ENCODE peak calls at places on chromosomes 2 and 18, in seven cellular contexts. U is WTC11, H is H1, L is HCT116, I is K562, O is HepG2, G is GM12878. M is an unnamed sample.

GRCh38 chr2:196566969-196567666 is 72.4 kb upstream of the CCDC150 start:
- DNase-seq in I (no peak), H (no peak), L (no peak), G (no peak), U (no peak), O (no peak), M (no peak)

GRCh38 chr2:196468394-196468793 is 171.1 kb upstream of the CCDC150 start:
- DNase-seq in I (peak), O (no peak), L (peak), H (no peak), U (no peak), G (no peak), M (no peak)

GRCh38 chr2:9057939-9058761 is 54.7 kb upstream of the MBOAT2 start:
- DNase-seq in G (no peak), U (no peak), H (no peak), L (peak), O (no peak), I (peak), M (no peak)

GRCh38 chr18:457120-457519 is 43.4 kb downstream of the COLEC12 start:
- DNase-seq in L (no peak), G (no peak), H (no peak), I (no peak), O (no peak), U (no peak), M (peak)

GRCh38 chr18:58547864-58548263 is 81.0 kb downstream of the ALPK2 start:
- DNase-seq in L (no peak), U (no peak), G (no peak), H (no peak), O (no peak), I (no peak), M (no peak)

GRCh38 chr18:3008546-3008945 is 4.4 kb downstream of the LPIN2 start:
- DNase-seq in O (no peak), U (no peak), H (no peak), I (no peak), G (no peak), L (no peak), M (no peak)

GRCh38 chr2:38592951-38593350 is 9.8 kb downstream of the HNRNPLL start:
- DNase-seq in U (no peak), L (no peak), I (no peak), O (no peak), H (no peak), G (no peak), M (no peak)

GRCh38 chr2:234670052-234670451 is 173.2 kb upstream of the ARL4C start:
- DNase-seq in G (no peak), U (no peak), O (no peak), L (no peak), H (no peak), I (no peak), M (no peak)

GRCh38 chr2:235554936-235555335 is 61.1 kb downstream of the AGAP1 start:
- DNase-seq in U (no peak), G (no peak), L (no peak), O (no peak), I (no peak), H (no peak), M (no peak)

GRCh38 chr2:190835303-190835930 is 45.2 kb upstream of the GLS start:
- DNase-seq in H (no peak), G (no peak), I (no peak), O (no peak), U (no peak), L (no peak), M (no peak)

GRCh38 chr18:7038330-7038846 is 79.2 kb downstream of the LAMA1 start:
- DNase-seq in H (peak), G (no peak), O (peak), I (peak), L (no peak), U (peak), M (peak)

GRCh38 chr2:69995511-69995910 is 34.1 kb upstream of the ASPRV1 start:
- DNase-seq in L (no peak), I (no peak), H (no peak), O (no peak), U (no peak), G (no peak), M (no peak)

GRCh38 chr2:112542974-112543760 is 902 bp downstream of the POLR1B start:
- DNase-seq in I (peak), L (peak), H (no peak), U (no peak), O (peak), G (no peak), M (peak)

GRCh38 chr2:180029575-180029974 is 22.5 kb upstream of the CWC22 start:
- DNase-seq in O (no peak), U (no peak), I (no peak), L (no peak), G (no peak), H (no peak), M (no peak)

GRCh38 chr2:173249661-173250641 is 104.7 kb upstream of the CDCA7 start:
- DNase-seq in I (no peak), U (no peak), O (no peak), L (no peak), H (no peak), G (no peak), M (no peak)

GRCh38 chr18:60377778-60378469 is 5.3 kb upstream of the MC4R start:
- DNase-seq in G (no peak), L (no peak), U (no peak), I (no peak), H (no peak), O (no peak), M (no peak)

GRCh38 chr2:8626572-8626971 is 55.3 kb upstream of the ID2 start:
- DNase-seq in O (no peak), I (no peak), G (no peak), L (no peak), H (no peak), U (no peak), M (no peak)

GRCh38 chr2:61179701-61180639 is 18.0 kb downstream of the C2orf74 start:
- DNase-seq in O (no peak), H (no peak), I (peak), L (no peak), G (no peak), U (no peak), M (no peak)

GRCh38 chr18:63309422-63309821 is 10.1 kb downstream of the BCL2 start:
- DNase-seq in H (no peak), O (no peak), U (no peak), I (no peak), L (no peak), G (no peak), M (no peak)

GRCh38 chr2:177549171-177549570 is 156.6 kb downstream of the AGPS start:
- DNase-seq in G (no peak), I (no peak), U (no peak), O (no peak), L (no peak), H (no peak), M (no peak)

GRCh38 chr2:219386532-219387280 is 1.0 kb downstream of the DNPEP start:
- DNase-seq in I (no peak), G (no peak), H (no peak), L (no peak), O (no peak), U (peak), M (no peak)

GRCh38 chr2:67918471-67918870 is 144.3 kb downstream of the C1D start:
- DNase-seq in H (no peak), I (no peak), U (no peak), O (no peak), L (no peak), G (no peak), M (no peak)

GRCh38 chr18:1147616-1148184 is 243.0 kb downstream of the ADCYAP1 start:
- DNase-seq in G (no peak), L (no peak), U (peak), I (no peak), O (no peak), H (no peak), M (no peak)

GRCh38 chr2:232838406-232838874 is 31.6 kb upstream of the SNORC start:
- DNase-seq in O (peak), I (peak), H (no peak), G (peak), L (no peak), U (no peak), M (no peak)

GRCh38 chr2:235088608-235089020 is 136.8 kb downstream of the SH3BP4 start:
- DNase-seq in U (no peak), L (no peak), O (peak), I (no peak), H (no peak), G (no peak), M (no peak)

GRCh38 chr2:129821445-129821844 is 158.0 kb upstream of the RAB6C start:
- DNase-seq in H (no peak), I (no peak), L (no peak), U (no peak), O (no peak), G (no peak), M (no peak)

GRCh38 chr2:231709636-231709980 is 1.3 kb downstream of the PTMA start:
- DNase-seq in L (no peak), H (no peak), G (no peak), U (no peak), I (peak), O (no peak), M (no peak)

GRCh38 chr2:150909613-150910012 is 352.1 kb downstream of the RBM43 start:
- DNase-seq in H (no peak), U (no peak), O (no peak), G (no peak), L (no peak), I (no peak), M (no peak)

GRCh38 chr2:85909005-85909404 is 20.2 kb upstream of the ST3GAL5 start:
- DNase-seq in I (no peak), U (no peak), L (no peak), O (no peak), H (no peak), G (no peak), M (no peak)

GRCh38 chr2:187541086-187542085 is 12.8 kb downstream of the TFPI start:
- DNase-seq in O (peak), H (no peak), U (no peak), I (no peak), L (peak), G (no peak), M (no peak)

GRCh38 chr2:175107146-175107545 is 60.9 kb downstream of the ATF2 start:
- DNase-seq in L (no peak), G (no peak), I (no peak), H (no peak), O (no peak), U (no peak), M (no peak)

GRCh38 chr2:54632733-54633692 is 90.4 kb upstream of the EML6 start:
- DNase-seq in L (no peak), G (no peak), U (no peak), O (no peak), H (no peak), I (no peak), M (no peak)

GRCh38 chr2:224885836-224886547 is 156.3 kb downstream of the DOCK10 start:
- DNase-seq in I (no peak), U (no peak), G (peak), L (no peak), H (no peak), O (no peak), M (no peak)

GRCh38 chr18:48785686-48786470 is 164.9 kb downstream of the SMAD7 start:
- DNase-seq in O (no peak), G (no peak), U (no peak), I (no peak), H (no peak), L (no peak), M (no peak)

GRCh38 chr2:32446362-32446761 is 89.5 kb downstream of the BIRC6 start:
- DNase-seq in U (no peak), L (no peak), I (no peak), H (no peak), O (no peak), G (no peak), M (no peak)
- TF ChIP-seq SP1 in U (no peak), L (no peak), I (no peak), H (no peak), O (no peak), G (no peak), M (no peak)

DNA sequence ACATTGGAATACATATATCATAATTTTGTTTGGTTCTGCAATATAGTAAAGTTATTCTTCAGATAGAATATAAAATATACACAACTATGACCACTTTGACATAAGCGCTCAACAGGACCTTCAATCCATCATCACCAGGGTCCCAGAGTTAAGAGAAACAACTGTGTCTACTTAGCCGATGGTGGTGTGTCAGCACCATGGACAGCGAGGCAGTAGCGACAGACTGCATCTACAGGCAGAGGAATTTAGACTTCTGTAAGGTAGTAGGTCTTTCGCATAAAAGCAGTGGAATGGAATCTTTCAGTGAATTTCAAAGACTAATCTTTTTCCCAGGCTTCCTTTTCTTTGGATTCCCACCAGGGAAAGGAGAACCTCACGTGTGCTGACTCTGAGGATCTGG is 20.5 kb upstream of the LRPPRC start:
- DNase-seq in H (peak), O (peak), G (no peak), U (peak), I (peak), L (no peak), M (peak)
- TF ChIP-seq SP1 in H (no peak), O (no peak), G (no peak), U (peak), I (no peak), L (no peak), M (no peak)

DNA sequence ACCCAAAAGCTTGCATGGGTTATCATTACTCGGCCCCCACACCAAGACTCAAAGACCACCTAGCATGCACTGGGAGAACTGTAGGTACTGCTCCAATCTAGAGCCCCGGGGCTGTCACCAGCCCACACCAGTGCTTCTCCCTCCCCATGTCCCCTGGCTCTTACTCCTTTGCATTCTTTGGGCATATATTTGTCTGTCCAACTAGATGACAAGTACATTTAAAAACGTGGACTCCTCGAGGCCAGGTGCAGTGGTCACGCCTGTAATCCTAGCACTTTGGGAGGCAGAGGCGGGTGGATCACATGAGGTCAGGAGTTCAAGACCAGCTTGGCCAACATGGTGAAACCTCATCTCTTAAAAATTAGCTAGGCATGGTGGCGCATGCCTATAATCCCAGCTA is 7.8 kb downstream of the AFG3L2 start:
- DNase-seq in U (no peak), L (no peak), H (no peak), O (no peak), I (no peak), G (no peak), M (no peak)
- TF ChIP-seq SP1 in U (no peak), L (no peak), H (no peak), O (no peak), I (no peak), G (no peak), M (no peak)

GRCh38 chr2:212392544-212392943 is 146.1 kb downstream of the ERBB4 start:
- DNase-seq in O (no peak), L (no peak), U (no peak), G (no peak), H (no peak), I (no peak), M (no peak)
- TF ChIP-seq SP1 in O (no peak), L (no peak), U (no peak), G (no peak), H (no peak), I (no peak), M (no peak)

M was measured in HEK293T.